ENCODE peak calls at places on chromosomes 13 and 19, in five cellular contexts. N is SK-N-SH, L is H1, C is GM12878, G is HCT116. Y is an unnamed sample.
A peak's percentile ranks its signal among the peaks of the same experiment; 100 is the strongest.

GRCh38 chr13:70960841-70961443 is 852.7 kb upstream of the KLHL1 start:
- DNase-seq in N (peak; percentile 23), L (no peak), C (peak; percentile 3), G (no peak), Y (peak; percentile 48)

GRCh38 chr13:65864039-65864438 is 1366.1 kb downstream of the PCDH9 start:
- DNase-seq in N (no peak), L (no peak), C (no peak), G (no peak), Y (no peak)

GRCh38 chr13:94056362-94056990 is 423.0 kb downstream of the DCT start:
- DNase-seq in N (no peak), L (no peak), C (no peak), G (no peak), Y (no peak)

GRCh38 chr13:49400755-49401659 is 42.9 kb downstream of the CAB39L start:
- DNase-seq in N (peak; percentile 5), L (no peak), C (no peak), G (no peak), Y (peak; percentile 93)

GRCh38 chr19:7733376-7733775 is 1.5 kb upstream of the CLEC4G start:
- DNase-seq in N (no peak), L (no peak), C (no peak), G (no peak), Y (no peak)

GRCh38 chr13:98386632-98387031 is 190.3 kb downstream of the STK24 start:
- DNase-seq in N (peak; percentile 36), L (no peak), C (no peak), G (no peak), Y (no peak)

GRCh38 chr19:18830488-18830887 is 1.3 kb upstream of the UPF1 start:
- DNase-seq in N (no peak), L (no peak), C (no peak), G (no peak), Y (no peak)

GRCh38 chr13:46982856-46983582 is 86.2 kb upstream of the HTR2A start:
- DNase-seq in N (no peak), L (no peak), C (peak; percentile 96), G (no peak), Y (no peak)

GRCh38 chr13:90105881-90106496 is 1241.5 kb upstream of the MIR17HG start:
- DNase-seq in N (no peak), L (no peak), C (no peak), G (no peak), Y (peak; percentile 2)

GRCh38 chr19:36876993-36877938 is 26.6 kb downstream of the ZNF345 start:
- DNase-seq in N (no peak), L (no peak), C (no peak), G (no peak), Y (no peak)

GRCh38 chr13:19766637-19767036 is 16.1 kb downstream of the PSPC1 start:
- DNase-seq in N (no peak), L (no peak), C (no peak), G (no peak), Y (no peak)

GRCh38 chr13:20391597-20392452 is 133.8 kb downstream of the CRYL1 start:
- DNase-seq in N (peak; percentile 47), L (peak; percentile 53), C (no peak), G (no peak), Y (peak; percentile 83)

GRCh38 chr19:29813665-29814064 is 1.9 kb downstream of the CCNE1 start:
- DNase-seq in N (no peak), L (no peak), C (no peak), G (no peak), Y (no peak)

GRCh38 chr19:3606174-3606689 is 443 bp downstream of the TBXA2R start:
- DNase-seq in N (peak; percentile 78), L (peak; percentile 62), C (no peak), G (peak; percentile 10), Y (peak; percentile 73)

GRCh38 chr13:51158923-51159322 is 47.8 kb upstream of the C13orf42 start:
- DNase-seq in N (no peak), L (peak; percentile 30), C (no peak), G (no peak), Y (no peak)

GRCh38 chr13:78152415-78152814 is 233.8 kb upstream of the EDNRB start:
- DNase-seq in N (no peak), L (no peak), C (peak; percentile 0), G (no peak), Y (no peak)

GRCh38 chr13:30151398-30151797 is 156.0 kb downstream of the KATNAL1 start:
- DNase-seq in N (no peak), L (no peak), C (no peak), G (no peak), Y (no peak)
- TF ChIP-seq JUND in N (no peak), L (no peak), C (no peak), G (no peak), Y (no peak)

GRCh38 chr13:73464758-73465628 is 406.2 kb downstream of the KLF5 start:
- DNase-seq in N (no peak), L (no peak), C (no peak), G (no peak), Y (no peak)
- TF ChIP-seq JUND in N (no peak), L (no peak), C (no peak), G (no peak), Y (no peak)

DNA sequence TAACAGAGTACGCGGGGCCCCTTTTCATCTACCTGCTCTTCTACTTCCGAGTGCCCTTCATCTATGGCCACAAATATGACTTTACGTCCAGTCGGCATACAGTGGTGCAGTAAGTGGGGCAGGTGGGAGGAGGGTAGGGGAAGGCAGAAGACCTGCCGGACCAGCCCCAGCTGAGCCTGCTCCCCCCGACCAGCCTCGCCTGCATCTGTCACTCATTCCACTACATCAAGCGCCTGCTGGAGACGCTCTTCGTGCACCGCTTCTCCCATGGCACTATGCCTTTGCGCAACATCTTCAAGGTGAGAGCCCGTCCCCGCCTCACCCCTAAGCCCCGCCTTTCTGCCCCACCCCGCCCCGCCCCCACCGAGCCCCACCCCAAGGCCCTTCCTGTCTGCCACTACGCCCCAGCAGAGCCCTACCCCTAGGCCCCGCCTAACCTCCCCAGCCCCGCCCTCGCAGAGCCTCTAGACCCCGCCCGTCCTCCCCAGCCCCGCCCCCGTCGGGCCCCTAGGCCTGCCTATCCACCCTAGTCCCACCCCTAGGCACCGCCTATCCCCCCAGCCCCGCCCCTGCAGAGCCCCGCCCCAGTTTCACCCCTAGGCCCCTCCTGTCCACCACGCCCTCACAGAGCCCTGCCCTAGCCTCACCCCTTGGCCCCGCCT is 7.7 kb downstream of the NDUFB7 start:
- DNase-seq in N (peak; percentile 88), L (peak; percentile 89), C (no peak), G (peak; percentile 68), Y (no peak)
- TF ChIP-seq JUND in N (no peak), L (no peak), C (no peak), G (no peak), Y (no peak)

DNA sequence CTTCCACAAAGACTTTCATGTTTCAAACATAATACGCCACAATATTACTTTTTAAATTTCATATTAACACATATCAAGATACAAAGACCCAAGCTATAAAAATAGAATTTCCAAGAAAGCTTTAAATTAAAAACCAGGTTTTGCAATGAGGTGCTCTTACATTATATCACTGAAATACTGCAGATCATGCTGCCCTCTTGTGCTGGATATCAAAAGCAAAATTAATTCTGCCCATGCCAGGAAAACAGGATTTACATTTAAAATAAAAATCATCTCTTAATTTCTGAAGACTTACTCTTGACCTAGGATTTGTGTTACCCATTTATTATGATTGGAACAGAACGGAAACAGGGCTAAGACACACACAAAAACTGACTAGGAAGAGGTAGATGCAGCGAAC is 145.0 kb downstream of the ABCC4 start:
- DNase-seq in N (peak; percentile 16), L (no peak), C (no peak), G (no peak), Y (peak; percentile 32)
- TF ChIP-seq JUND in N (no peak), L (no peak), C (no peak), G (no peak), Y (no peak)

GRCh38 chr19:47309608-47310007 is at the start of gene C5AR1:
- DNase-seq in N (no peak), L (no peak), C (no peak), G (no peak), Y (no peak)
- TF ChIP-seq JUND in N (no peak), L (no peak), C (no peak), G (no peak), Y (no peak)

DNA sequence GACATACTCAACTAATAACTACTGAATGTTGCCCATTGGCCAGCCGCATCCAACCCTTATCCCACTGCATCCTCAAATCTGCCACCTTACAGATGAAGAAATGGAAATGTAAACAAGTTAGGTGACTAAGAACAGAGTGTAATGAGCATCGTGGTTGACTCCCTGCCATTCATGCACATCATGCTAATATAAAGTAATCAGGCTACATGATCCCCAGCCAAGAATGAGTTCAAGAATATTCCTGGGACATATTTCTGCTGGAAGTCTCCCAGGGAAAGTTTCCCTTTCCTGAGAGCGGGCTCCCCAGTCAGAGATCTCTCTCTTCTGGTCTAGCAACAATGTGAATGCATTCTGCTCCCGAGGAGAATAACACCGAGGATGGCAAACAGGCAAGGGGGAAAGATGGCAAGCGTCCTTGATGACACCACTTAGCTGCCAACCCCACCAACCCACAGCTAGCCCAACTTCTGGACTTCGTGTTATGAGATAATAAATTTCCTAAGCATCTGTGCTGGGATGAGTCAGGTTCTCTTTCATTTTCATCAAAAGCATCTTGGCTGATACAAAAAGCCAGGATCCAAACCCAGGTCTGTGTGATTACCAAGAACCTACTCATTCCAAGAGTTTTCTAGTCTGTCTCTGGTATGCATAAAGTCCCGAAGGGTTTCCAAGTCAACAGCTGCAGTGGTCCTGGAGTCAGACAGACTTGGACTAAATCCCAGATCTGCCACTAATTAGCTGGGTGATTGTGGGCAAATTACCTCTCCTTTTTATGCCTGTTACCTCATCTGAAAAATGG is 55.7 kb upstream of the SERP2 start:
- DNase-seq in N (no peak), L (no peak), C (no peak), G (no peak), Y (no peak)
- TF ChIP-seq JUND in N (peak; percentile 30), L (no peak), C (no peak), G (no peak), Y (no peak)

DNA sequence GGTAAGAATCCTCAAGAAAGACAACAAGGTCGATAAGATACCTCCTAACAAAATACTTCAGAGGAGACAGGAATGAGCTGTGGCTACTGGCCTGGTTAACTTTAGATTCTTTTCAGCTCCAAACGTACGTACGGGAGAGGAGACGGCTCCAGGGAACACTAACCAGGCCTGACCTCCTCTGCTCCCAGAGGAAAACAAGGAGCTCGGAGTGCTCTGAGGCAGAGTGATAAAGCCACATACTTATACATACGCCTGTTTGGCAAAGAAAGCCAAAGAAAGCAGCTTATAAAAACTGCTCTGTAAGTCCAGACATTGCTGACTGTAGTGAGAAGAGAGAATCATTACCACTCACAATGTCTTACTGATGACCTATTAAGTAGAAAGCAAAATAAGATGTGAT is 263.9 kb downstream of the MZT1 start:
- DNase-seq in N (no peak), L (no peak), C (no peak), G (no peak), Y (no peak)
- TF ChIP-seq JUND in N (no peak), L (no peak), C (no peak), G (no peak), Y (no peak)

DNA sequence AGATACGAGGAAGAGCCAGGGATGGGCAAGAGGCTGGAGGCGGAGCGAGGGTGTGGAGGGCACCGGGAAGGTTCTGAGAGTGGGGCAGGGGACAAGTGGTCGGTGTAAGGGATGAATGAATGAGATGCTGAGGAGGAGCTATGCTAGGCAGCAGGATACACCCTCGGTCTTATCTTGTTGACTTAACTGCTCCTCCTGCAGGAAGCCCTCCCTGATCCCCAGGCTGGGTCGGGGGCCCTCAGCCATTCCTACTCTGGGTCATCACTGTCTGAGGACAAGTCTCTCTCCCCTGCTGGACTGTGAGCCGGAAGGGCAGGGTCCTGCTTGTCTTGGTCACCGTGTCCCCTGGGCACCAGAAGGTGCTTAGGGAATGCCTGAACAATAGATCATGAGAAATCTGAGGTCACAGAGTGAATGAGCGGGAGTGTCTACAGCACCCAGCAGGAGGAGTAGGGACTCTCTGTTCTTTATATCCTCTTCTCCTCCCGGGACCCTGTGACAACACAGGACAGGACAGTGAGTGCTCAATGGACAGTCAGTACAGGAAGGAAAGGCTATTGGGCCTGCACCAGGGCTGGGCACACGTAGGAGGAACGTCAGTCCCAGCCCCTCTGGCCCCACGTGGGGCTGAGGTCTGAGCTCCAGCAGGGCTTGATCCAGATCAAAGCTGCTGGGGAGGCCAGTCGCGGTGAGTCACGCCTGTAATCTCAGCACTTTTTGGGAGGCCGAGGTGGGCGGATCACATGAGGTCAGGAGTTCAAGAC is 6.5 kb downstream of the NKPD1 start:
- DNase-seq in N (no peak), L (no peak), C (no peak), G (peak; percentile 92), Y (no peak)
- TF ChIP-seq JUND in N (no peak), L (no peak), C (no peak), G (no peak), Y (no peak)